ENCODE peak calls at places on chromosomes 1 and 21, in nine cellular contexts. D is right lobe of liver, E is heart left ventricle, K is BJ, G is BE2C, Z is right atrium auricular region, V is psoas muscle, N is prostate gland, I is brain microvascular endothelial cell. U is an unnamed sample. For H3K27me3, the result is how much of the 10 kb centered on the place peaks cover.

GRCh38 chr1:218865591-218865990 is 308.1 kb upstream of the LYPLAL1 start:
- DNase-seq in D (no peak), E (no peak), K (no peak), G (no peak), Z (no peak), V (no peak), N (no peak), I (peak), U (no peak)

GRCh38 chr21:35294231-35294898 is 245.3 kb upstream of the RUNX1 start:
- DNase-seq in D (no peak), E (no peak), K (no peak), G (no peak), Z (no peak), V (no peak), N (peak), I (no peak), U (no peak)

GRCh38 chr1:159008744-159009188 is 941 bp upstream of the IFI16 start:
- DNase-seq in D (no peak), E (no peak), K (no peak), G (no peak), Z (no peak), V (no peak), N (no peak), I (no peak), U (no peak)

GRCh38 chr1:110616587-110616986 is 10.4 kb upstream of the KCNA2 start:
- DNase-seq in D (no peak), E (no peak), K (no peak), G (peak), Z (no peak), V (no peak), N (no peak), I (peak), U (no peak)

GRCh38 chr1:119275145-119275929 is 93.2 kb upstream of the HAO2 start:
- DNase-seq in D (no peak), E (peak), K (no peak), G (peak), Z (peak), V (no peak), N (no peak), I (peak), U (no peak)

GRCh38 chr1:25738507-25738906 is 61.5 kb upstream of the SELENON start:
- DNase-seq in D (no peak), E (no peak), K (no peak), G (no peak), Z (no peak), V (no peak), N (no peak), I (no peak), U (no peak)

GRCh38 chr1:185104083-185104482 is 52.7 kb downstream of the TRMT1L start:
- DNase-seq in D (no peak), E (no peak), K (no peak), G (no peak), Z (no peak), V (no peak), N (no peak), I (no peak), U (no peak)

GRCh38 chr1:46523556-46524443 is 27.6 kb downstream of the KNCN start:
- DNase-seq in D (no peak), E (no peak), K (no peak), G (no peak), Z (no peak), V (no peak), N (no peak), I (no peak), U (no peak)

GRCh38 chr1:108745980-108746381 is 493 bp upstream of the STXBP3 start:
- DNase-seq in D (no peak), E (no peak), K (no peak), G (no peak), Z (no peak), V (no peak), N (no peak), I (no peak), U (no peak)

GRCh38 chr1:115833806-115834205 is 7.1 kb downstream of the NHLH2 start:
- DNase-seq in D (no peak), E (no peak), K (no peak), G (no peak), Z (no peak), V (no peak), N (no peak), I (no peak), U (no peak)

GRCh38 chr1:94160811-94161210 is 39.9 kb upstream of the ABCA4 start:
- DNase-seq in D (no peak), E (no peak), K (peak), G (no peak), Z (no peak), V (no peak), N (no peak), I (peak), U (peak)

GRCh38 chr1:110253213-110253612 is 43.1 kb downstream of the KCNC4 start:
- DNase-seq in D (no peak), E (no peak), K (no peak), G (no peak), Z (no peak), V (no peak), N (no peak), I (no peak), U (no peak)

GRCh38 chr1:185652348-185652747 is 81.8 kb upstream of the HMCN1 start:
- DNase-seq in D (no peak), E (no peak), K (no peak), G (no peak), Z (no peak), V (no peak), N (no peak), I (no peak), U (no peak)

GRCh38 chr1:244290386-244290785 is 161.3 kb downstream of the ADSS2 start:
- DNase-seq in D (no peak), E (no peak), K (no peak), G (no peak), Z (no peak), V (no peak), N (no peak), I (no peak), U (no peak)

GRCh38 chr1:205370780-205371179 is 14.1 kb upstream of the KLHDC8A start:
- DNase-seq in D (no peak), E (no peak), K (no peak), G (no peak), Z (no peak), V (no peak), N (no peak), I (no peak), U (no peak)

GRCh38 chr1:107535091-107535490 is 394.3 kb downstream of the NTNG1 start:
- DNase-seq in D (no peak), E (no peak), K (no peak), G (peak), Z (no peak), V (no peak), N (no peak), I (no peak), U (no peak)

GRCh38 chr1:196584703-196585102 is 23.5 kb downstream of the KCNT2 start:
- DNase-seq in D (no peak), E (no peak), K (no peak), G (no peak), Z (no peak), V (no peak), N (no peak), I (no peak), U (no peak)

GRCh38 chr1:240029418-240029817 is 62.3 kb upstream of the FMN2 start:
- DNase-seq in D (no peak), E (no peak), K (peak), G (no peak), Z (no peak), V (no peak), N (no peak), I (peak), U (no peak)

GRCh38 chr21:44299085-44299457 is 782 bp upstream of the PFKL start:
- DNase-seq in D (no peak), E (no peak), K (no peak), G (no peak), Z (no peak), V (no peak), N (no peak), I (no peak), U (no peak)

GRCh38 chr1:68201546-68202238 is 30.6 kb downstream of the WLS start:
- DNase-seq in D (no peak), E (no peak), K (no peak), G (no peak), Z (no peak), V (no peak), N (no peak), I (no peak), U (no peak)

GRCh38 chr1:71044833-71045232 is 2.8 kb downstream of the PTGER3 start:
- DNase-seq in D (no peak), E (no peak), K (no peak), G (no peak), Z (no peak), V (no peak), N (no peak), I (no peak), U (no peak)

GRCh38 chr1:226602186-226603029 is 53.8 kb downstream of the STUM start:
- DNase-seq in D (peak), E (peak), K (peak), G (no peak), Z (no peak), V (peak), N (no peak), I (no peak), U (no peak)

GRCh38 chr1:198681831-198682756 is 43.3 kb downstream of the PTPRC start:
- DNase-seq in D (peak), E (peak), K (peak), G (peak), Z (no peak), V (peak), N (peak), I (peak), U (peak)

GRCh38 chr1:90133133-90133532 is 138.2 kb downstream of the ZNF326 start:
- DNase-seq in D (no peak), E (no peak), K (no peak), G (peak), Z (no peak), V (no peak), N (no peak), I (peak), U (no peak)

GRCh38 chr21:40902993-40903392 is 56.0 kb upstream of the DSCAM start:
- DNase-seq in D (no peak), E (no peak), K (no peak), G (no peak), Z (no peak), V (no peak), N (no peak), I (no peak), U (no peak)

GRCh38 chr1:171984850-171985485 is 143.7 kb downstream of the DNM3 start:
- DNase-seq in D (no peak), E (no peak), K (no peak), G (no peak), Z (no peak), V (no peak), N (no peak), I (no peak), U (no peak)

GRCh38 chr1:185541861-185542260 is 192.3 kb upstream of the HMCN1 start:
- DNase-seq in D (no peak), E (no peak), K (peak), G (no peak), Z (no peak), V (no peak), N (no peak), I (no peak), U (no peak)

GRCh38 chr1:67256291-67257172 is 51.1 kb upstream of the IL12RB2 start:
- DNase-seq in D (no peak), E (no peak), K (no peak), G (no peak), Z (peak), V (no peak), N (no peak), I (no peak), U (no peak)

GRCh38 chr1:248818505-248819374 is 7.0 kb downstream of the SH3BP5L start:
- DNase-seq in D (no peak), E (no peak), K (no peak), G (no peak), Z (peak), V (no peak), N (no peak), I (no peak), U (no peak)

GRCh38 chr1:224252466-224252865 is 69.4 kb downstream of the DEGS1 start:
- DNase-seq in D (no peak), E (no peak), K (no peak), G (no peak), Z (no peak), V (no peak), N (no peak), I (no peak), U (no peak)

GRCh38 chr1:160079448-160079847 is 1.9 kb upstream of the KCNJ9 start:
- DNase-seq in D (no peak), E (no peak), K (no peak), G (no peak), Z (no peak), V (no peak), N (no peak), I (no peak), U (no peak)

GRCh38 chr1:199909137-199909536 is 118.4 kb upstream of the NR5A2 start:
- DNase-seq in D (no peak), E (no peak), K (no peak), G (no peak), Z (no peak), V (no peak), N (no peak), I (no peak), U (no peak)

GRCh38 chr1:242432491-242433095 is 91.9 kb downstream of the PLD5 start:
- DNase-seq in D (no peak), E (no peak), K (no peak), G (no peak), Z (no peak), V (no peak), N (no peak), I (no peak), U (no peak)
- H3K4me3 ChIP-seq in D (no peak), E (no peak), K (no peak), G (no peak), Z (no peak), V (no peak), N (no peak), I (no peak), U (no peak)

GRCh38 chr1:6209661-6210605 is 4.0 kb downstream of the RNF207 start:
- DNase-seq in D (no peak), E (no peak), K (no peak), G (peak), Z (no peak), V (no peak), N (no peak), I (no peak), U (no peak)
- TF ChIP-seq CTCF in D (no peak), E (no peak), K (peak), G (peak), Z (no peak), V (no peak), N (no peak), I (peak), U (peak)

GRCh38 chr1:17772580-17773215 is 17.6 kb downstream of the ACTL8 start:
- DNase-seq in D (no peak), E (no peak), K (no peak), G (peak), Z (no peak), V (no peak), N (no peak), I (no peak), U (no peak)

GRCh38 chr1:17773626-17774326 is 18.6 kb downstream of the ACTL8 start:
- DNase-seq in D (no peak), E (no peak), K (no peak), G (no peak), Z (no peak), V (no peak), N (no peak), I (no peak), U (no peak)

GRCh38 chr1:17774452-17774851 is 19.3 kb downstream of the ACTL8 start:
- DNase-seq in D (no peak), E (no peak), K (no peak), G (no peak), Z (no peak), V (no peak), N (no peak), I (no peak), U (no peak)

GRCh38 chr1:17768651-17769241 is 13.6 kb downstream of the ACTL8 start:
- DNase-seq in D (no peak), E (no peak), K (peak), G (no peak), Z (peak), V (peak), N (no peak), I (peak), U (peak)

DNA sequence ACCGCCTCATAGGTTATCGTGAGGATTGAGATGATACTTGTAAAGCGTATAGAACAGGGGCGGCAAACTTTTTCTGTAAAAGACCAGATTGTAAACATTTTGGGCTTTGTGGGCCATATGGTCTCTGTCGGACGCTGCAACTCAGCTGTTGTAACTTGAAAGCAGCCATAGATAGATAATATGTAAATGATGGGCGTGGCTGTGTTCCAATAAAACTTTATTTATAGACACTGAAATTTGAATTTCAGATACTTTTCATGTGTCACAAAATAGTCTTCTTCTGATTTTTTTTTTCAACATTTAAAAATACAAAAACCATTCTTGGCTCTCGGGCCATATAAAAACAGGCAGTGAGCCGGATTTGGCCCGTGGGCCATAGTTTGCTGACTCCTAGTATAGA is 15.9 kb downstream of the ACTL8 start:
- DNase-seq in D (no peak), E (no peak), K (no peak), G (no peak), Z (no peak), V (no peak), N (no peak), I (no peak), U (no peak)
- H3K27me3 ChIP-seq in D (under half), E (under half), K (under half), G (under half), Z (under half), V (under half), N (under half), I (under half), U (under half)

DNA sequence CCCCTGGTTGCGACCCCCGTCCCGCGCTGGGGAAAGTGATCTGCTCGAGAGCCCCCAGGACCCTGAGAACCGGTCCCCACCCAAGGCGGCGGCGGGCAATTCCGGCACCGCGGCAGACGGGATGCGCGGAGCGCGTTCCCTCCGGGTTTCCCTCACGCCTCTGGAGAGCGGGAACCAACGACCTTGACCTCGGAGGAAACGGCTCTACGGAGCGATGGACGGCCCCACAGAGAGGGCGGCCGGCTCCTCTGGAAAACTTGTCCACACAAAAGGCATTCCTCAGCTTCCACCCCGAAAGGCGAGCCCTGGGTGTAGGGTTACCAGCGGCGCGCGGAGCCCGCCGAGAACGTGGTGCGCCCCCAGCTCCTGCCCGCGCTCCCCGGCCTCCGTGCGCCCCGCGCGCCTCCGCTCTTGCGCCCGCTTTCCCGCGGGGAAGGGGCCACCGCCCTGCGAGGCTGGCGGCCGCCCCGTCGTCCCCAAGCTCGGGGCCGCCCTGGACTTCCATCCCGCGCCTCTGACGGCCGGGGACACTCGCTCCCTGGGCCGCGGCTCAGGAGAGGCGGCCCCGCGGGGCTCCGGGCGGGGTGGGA is 391 bp upstream of the KIAA1614 start:
- DNase-seq in D (no peak), E (no peak), K (no peak), G (no peak), Z (no peak), V (no peak), N (no peak), I (no peak), U (no peak)
- H3K4me3 ChIP-seq in D (peak), E (peak), K (peak), G (no peak), Z (peak), V (peak), N (peak), I (peak), U (peak)

GRCh38 chr21:42491328-42491727 is 4.7 kb downstream of the RSPH1 start:
- DNase-seq in D (no peak), E (no peak), K (no peak), G (no peak), Z (no peak), V (no peak), N (no peak), I (no peak), U (no peak)
- TF ChIP-seq CTCF in D (no peak), E (no peak), K (no peak), G (no peak), Z (no peak), V (no peak), N (no peak), I (no peak), U (no peak)

GRCh38 chr1:167713330-167714081 is 8.3 kb upstream of the MPZL1 start:
- DNase-seq in D (peak), E (no peak), K (no peak), G (peak), Z (no peak), V (peak), N (no peak), I (no peak), U (no peak)
- H3K27me3 ChIP-seq in D (under half), E (under half), K (under half), G (under half), Z (under half), V (under half), N (under half), I (under half), U (under half)